ENCODE peak calls at places on chromosomes 7 and 10, in eight cellular contexts. One of them, this sample, is unnamed.
A peak's percentile ranks its signal among the peaks of the same experiment; 100 is the strongest.

GRCh38 chr7:149027560-149028345 is 552 bp downstream of the PDIA4 start:
- DNase-seq in gastrocnemius medialis: no peak
- DNase-seq in dorsolateral prefrontal cortex: no peak
- DNase-seq in body of pancreas: no peak
- DNase-seq in upper lobe of right lung: no peak
- DNase-seq in ovary: no peak
- DNase-seq in psoas muscle: no peak
- DNase-seq in brain microvascular endothelial cell: no peak
- DNase-seq in this sample: no peak

GRCh38 chr7:28958235-28958945 is at the start of gene TRIL:
- DNase-seq in gastrocnemius medialis: no peak
- DNase-seq in dorsolateral prefrontal cortex: peak; percentile 62
- DNase-seq in body of pancreas: peak; percentile 63
- DNase-seq in upper lobe of right lung: peak; percentile 87
- DNase-seq in ovary: peak; percentile 84
- DNase-seq in psoas muscle: peak; percentile 91
- DNase-seq in brain microvascular endothelial cell: peak; percentile 45
- DNase-seq in this sample: no peak

GRCh38 chr7:29894238-29894637 is 87.9 kb downstream of the WIPF3 start:
- DNase-seq in gastrocnemius medialis: no peak
- DNase-seq in dorsolateral prefrontal cortex: no peak
- DNase-seq in body of pancreas: no peak
- DNase-seq in upper lobe of right lung: no peak
- DNase-seq in ovary: no peak
- DNase-seq in psoas muscle: no peak
- DNase-seq in brain microvascular endothelial cell: no peak
- DNase-seq in this sample: no peak

GRCh38 chr10:122279725-122280141 is 8.6 kb downstream of the BTBD16 start:
- DNase-seq in gastrocnemius medialis: no peak
- DNase-seq in dorsolateral prefrontal cortex: peak; percentile 78
- DNase-seq in body of pancreas: peak; percentile 27
- DNase-seq in upper lobe of right lung: no peak
- DNase-seq in ovary: no peak
- DNase-seq in psoas muscle: peak; percentile 70
- DNase-seq in brain microvascular endothelial cell: peak; percentile 70
- DNase-seq in this sample: peak; percentile 47

GRCh38 chr10:31587691-31588090 is 268.7 kb downstream of the ZEB1 start:
- DNase-seq in gastrocnemius medialis: no peak
- DNase-seq in dorsolateral prefrontal cortex: no peak
- DNase-seq in body of pancreas: no peak
- DNase-seq in upper lobe of right lung: no peak
- DNase-seq in ovary: no peak
- DNase-seq in psoas muscle: no peak
- DNase-seq in brain microvascular endothelial cell: no peak
- DNase-seq in this sample: no peak

GRCh38 chr10:90148121-90148855 is 446.9 kb downstream of the KIF20B start:
- DNase-seq in gastrocnemius medialis: no peak
- DNase-seq in dorsolateral prefrontal cortex: no peak
- DNase-seq in body of pancreas: no peak
- DNase-seq in upper lobe of right lung: no peak
- DNase-seq in ovary: no peak
- DNase-seq in psoas muscle: no peak
- DNase-seq in brain microvascular endothelial cell: no peak
- DNase-seq in this sample: no peak

GRCh38 chr10:122172311-122173008 is 98.6 kb upstream of the BTBD16 start:
- DNase-seq in gastrocnemius medialis: no peak
- DNase-seq in dorsolateral prefrontal cortex: no peak
- DNase-seq in body of pancreas: no peak
- DNase-seq in upper lobe of right lung: peak; percentile 47
- DNase-seq in ovary: no peak
- DNase-seq in psoas muscle: no peak
- DNase-seq in brain microvascular endothelial cell: no peak
- DNase-seq in this sample: no peak

GRCh38 chr10:124251317-124251716 is 157.9 kb upstream of the CHST15 start:
- DNase-seq in gastrocnemius medialis: no peak
- DNase-seq in dorsolateral prefrontal cortex: no peak
- DNase-seq in body of pancreas: peak; percentile 81
- DNase-seq in upper lobe of right lung: no peak
- DNase-seq in ovary: no peak
- DNase-seq in psoas muscle: no peak
- DNase-seq in brain microvascular endothelial cell: no peak
- DNase-seq in this sample: no peak

GRCh38 chr10:34498821-34499220 is 316.3 kb downstream of the PARD3 start:
- DNase-seq in gastrocnemius medialis: no peak
- DNase-seq in dorsolateral prefrontal cortex: no peak
- DNase-seq in body of pancreas: no peak
- DNase-seq in upper lobe of right lung: no peak
- DNase-seq in ovary: no peak
- DNase-seq in psoas muscle: no peak
- DNase-seq in brain microvascular endothelial cell: no peak
- DNase-seq in this sample: no peak

GRCh38 chr7:5282464-5283316 is at the start of gene SLC29A4:
- DNase-seq in gastrocnemius medialis: no peak
- DNase-seq in dorsolateral prefrontal cortex: no peak
- DNase-seq in body of pancreas: peak; percentile 65
- DNase-seq in upper lobe of right lung: peak; percentile 77
- DNase-seq in ovary: peak; percentile 39
- DNase-seq in psoas muscle: peak; percentile 67
- DNase-seq in brain microvascular endothelial cell: no peak
- DNase-seq in this sample: no peak

GRCh38 chr7:150715293-150715692 is 1.1 kb upstream of the GIMAP1 start:
- DNase-seq in gastrocnemius medialis: no peak
- DNase-seq in dorsolateral prefrontal cortex: no peak
- DNase-seq in body of pancreas: no peak
- DNase-seq in upper lobe of right lung: no peak
- DNase-seq in ovary: no peak
- DNase-seq in psoas muscle: no peak
- DNase-seq in brain microvascular endothelial cell: no peak
- DNase-seq in this sample: no peak

GRCh38 chr10:525565-526315 is 163.7 kb downstream of the DIP2C start:
- DNase-seq in gastrocnemius medialis: peak; percentile 61
- DNase-seq in dorsolateral prefrontal cortex: peak; percentile 20
- DNase-seq in body of pancreas: no peak
- DNase-seq in upper lobe of right lung: peak; percentile 41
- DNase-seq in ovary: no peak
- DNase-seq in psoas muscle: peak; percentile 88
- DNase-seq in brain microvascular endothelial cell: no peak
- DNase-seq in this sample: no peak

GRCh38 chr7:80095545-80095944 is 39.1 kb upstream of the GNAI1 start:
- DNase-seq in gastrocnemius medialis: no peak
- DNase-seq in dorsolateral prefrontal cortex: no peak
- DNase-seq in body of pancreas: no peak
- DNase-seq in upper lobe of right lung: no peak
- DNase-seq in ovary: no peak
- DNase-seq in psoas muscle: no peak
- DNase-seq in brain microvascular endothelial cell: no peak
- DNase-seq in this sample: no peak

GRCh38 chr7:23043441-23043840 is 29.5 kb upstream of the HYCC1 start:
- DNase-seq in gastrocnemius medialis: no peak
- DNase-seq in dorsolateral prefrontal cortex: no peak
- DNase-seq in body of pancreas: no peak
- DNase-seq in upper lobe of right lung: no peak
- DNase-seq in ovary: no peak
- DNase-seq in psoas muscle: no peak
- DNase-seq in brain microvascular endothelial cell: no peak
- DNase-seq in this sample: no peak

GRCh38 chr10:59700709-59701108 is 8.9 kb downstream of the SLC16A9 start:
- DNase-seq in gastrocnemius medialis: no peak
- DNase-seq in dorsolateral prefrontal cortex: no peak
- DNase-seq in body of pancreas: no peak
- DNase-seq in upper lobe of right lung: no peak
- DNase-seq in ovary: no peak
- DNase-seq in psoas muscle: no peak
- DNase-seq in brain microvascular endothelial cell: no peak
- DNase-seq in this sample: no peak

GRCh38 chr7:39911167-39911566 is 38.9 kb upstream of the CDK13 start:
- DNase-seq in gastrocnemius medialis: no peak
- DNase-seq in dorsolateral prefrontal cortex: no peak
- DNase-seq in body of pancreas: no peak
- DNase-seq in upper lobe of right lung: no peak
- DNase-seq in ovary: no peak
- DNase-seq in psoas muscle: no peak
- DNase-seq in brain microvascular endothelial cell: no peak
- DNase-seq in this sample: no peak

GRCh38 chr7:135774284-135774683 is 25.7 kb upstream of the FAM180A start:
- DNase-seq in gastrocnemius medialis: no peak
- DNase-seq in dorsolateral prefrontal cortex: no peak
- DNase-seq in body of pancreas: peak; percentile 31
- DNase-seq in upper lobe of right lung: no peak
- DNase-seq in ovary: no peak
- DNase-seq in psoas muscle: no peak
- DNase-seq in brain microvascular endothelial cell: no peak
- DNase-seq in this sample: no peak

DNA sequence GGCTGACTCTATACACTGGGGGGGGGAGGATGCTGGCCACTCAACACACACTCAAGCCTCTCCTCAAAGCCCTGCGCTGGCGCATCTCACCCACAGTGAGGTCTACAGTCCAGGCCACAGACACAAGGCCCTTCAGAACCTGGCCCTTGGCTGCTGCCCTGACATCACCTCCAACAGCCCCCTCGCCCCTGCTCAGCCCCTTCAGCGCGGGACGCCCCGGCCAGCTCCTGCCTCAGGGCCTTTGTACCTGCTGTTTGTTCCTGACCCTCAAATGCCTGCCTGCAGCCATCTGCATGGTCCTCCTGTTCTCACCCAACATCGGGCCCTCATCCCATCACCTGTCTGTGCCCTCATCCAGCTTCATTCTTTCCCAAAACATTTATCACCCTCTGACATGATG is 572.6 kb downstream of the DNAJB6 start:
- DNase-seq in gastrocnemius medialis: no peak
- DNase-seq in dorsolateral prefrontal cortex: no peak
- DNase-seq in body of pancreas: no peak
- DNase-seq in upper lobe of right lung: no peak
- DNase-seq in ovary: no peak
- DNase-seq in psoas muscle: no peak
- DNase-seq in brain microvascular endothelial cell: no peak
- DNase-seq in this sample: no peak
- H3K4me3 ChIP-seq in gastrocnemius medialis: no peak overlapping the region
- H3K4me3 ChIP-seq in dorsolateral prefrontal cortex: no peak overlapping the region
- H3K4me3 ChIP-seq in body of pancreas: no peak overlapping the region
- H3K4me3 ChIP-seq in upper lobe of right lung: no peak overlapping the region
- H3K4me3 ChIP-seq in ovary: no peak overlapping the region
- H3K4me3 ChIP-seq in psoas muscle: no peak overlapping the region
- H3K4me3 ChIP-seq in brain microvascular endothelial cell: no peak overlapping the region
- H3K4me3 ChIP-seq in this sample: no peak overlapping the region

GRCh38 chr7:122340427-122340826 is 35.9 kb upstream of the FEZF1 start:
- DNase-seq in gastrocnemius medialis: no peak
- DNase-seq in dorsolateral prefrontal cortex: no peak
- DNase-seq in body of pancreas: no peak
- DNase-seq in upper lobe of right lung: no peak
- DNase-seq in ovary: no peak
- DNase-seq in psoas muscle: no peak
- DNase-seq in brain microvascular endothelial cell: no peak
- DNase-seq in this sample: no peak

GRCh38 chr7:122339145-122339904 is 34.8 kb upstream of the FEZF1 start:
- DNase-seq in gastrocnemius medialis: no peak
- DNase-seq in dorsolateral prefrontal cortex: no peak
- DNase-seq in body of pancreas: no peak
- DNase-seq in upper lobe of right lung: no peak
- DNase-seq in ovary: no peak
- DNase-seq in psoas muscle: no peak
- DNase-seq in brain microvascular endothelial cell: no peak
- DNase-seq in this sample: no peak

DNA sequence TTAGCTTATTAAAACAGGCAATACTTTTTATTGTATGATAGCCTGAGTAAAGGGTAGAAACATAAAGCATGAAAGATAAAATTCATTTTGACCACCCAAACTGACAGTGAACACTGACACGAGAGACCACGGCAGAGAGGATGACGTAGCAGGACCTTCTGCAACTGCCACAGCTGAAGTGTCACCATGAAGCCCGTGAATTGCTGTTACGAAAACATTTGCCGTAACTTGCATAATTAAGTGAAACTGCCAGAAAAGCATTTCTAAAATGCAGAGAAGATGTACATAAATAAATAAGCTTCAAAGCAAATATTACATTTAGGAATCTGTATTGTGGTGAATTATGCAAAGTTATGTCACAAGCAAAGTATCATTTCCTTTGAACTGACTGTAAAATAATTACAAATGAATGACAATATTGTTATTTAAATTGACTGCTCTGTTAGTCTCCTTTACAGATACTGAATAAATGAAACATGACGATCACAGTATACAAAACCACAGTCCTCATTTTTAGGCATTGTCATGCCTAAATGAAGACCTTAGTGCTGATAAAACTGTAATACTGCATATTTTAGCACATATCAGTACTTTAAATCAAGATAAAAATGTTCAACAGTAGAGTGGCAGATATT is 39.6 kb upstream of the FEZF1 start:
- DNase-seq in gastrocnemius medialis: no peak
- DNase-seq in dorsolateral prefrontal cortex: no peak
- DNase-seq in body of pancreas: no peak
- DNase-seq in upper lobe of right lung: no peak
- DNase-seq in ovary: no peak
- DNase-seq in psoas muscle: no peak
- DNase-seq in brain microvascular endothelial cell: no peak
- DNase-seq in this sample: no peak
- H3K27ac ChIP-seq in gastrocnemius medialis: no peak overlapping the region
- H3K27ac ChIP-seq in dorsolateral prefrontal cortex: no peak overlapping the region
- H3K27ac ChIP-seq in body of pancreas: no peak overlapping the region
- H3K27ac ChIP-seq in upper lobe of right lung: no peak overlapping the region
- H3K27ac ChIP-seq in ovary: no peak overlapping the region
- H3K27ac ChIP-seq in psoas muscle: no peak overlapping the region
- H3K27ac ChIP-seq in brain microvascular endothelial cell: no peak overlapping the region
- H3K27ac ChIP-seq in this sample: no peak overlapping the region

GRCh38 chr7:100892364-100893317 is 3.0 kb downstream of the ACHE start:
- DNase-seq in gastrocnemius medialis: no peak
- DNase-seq in dorsolateral prefrontal cortex: no peak
- DNase-seq in body of pancreas: no peak
- DNase-seq in upper lobe of right lung: no peak
- DNase-seq in ovary: peak; percentile 26
- DNase-seq in psoas muscle: no peak
- DNase-seq in brain microvascular endothelial cell: no peak
- DNase-seq in this sample: no peak
- H3K27me3 ChIP-seq in gastrocnemius medialis: peaks cover 6% of the 10 kb centered on the region
- H3K27me3 ChIP-seq in dorsolateral prefrontal cortex: peaks cover 4% of the 10 kb centered on the region
- H3K27me3 ChIP-seq in body of pancreas: peaks cover 18% of the 10 kb centered on the region
- H3K27me3 ChIP-seq in upper lobe of right lung: peaks cover 23% of the 10 kb centered on the region
- H3K27me3 ChIP-seq in ovary: no peaks in the 10 kb centered on the region
- H3K27me3 ChIP-seq in psoas muscle: peaks cover 6% of the 10 kb centered on the region
- H3K27me3 ChIP-seq in brain microvascular endothelial cell: peaks cover 15% of the 10 kb centered on the region
- H3K27me3 ChIP-seq in this sample: peaks cover 8% of the 10 kb centered on the region

DNA sequence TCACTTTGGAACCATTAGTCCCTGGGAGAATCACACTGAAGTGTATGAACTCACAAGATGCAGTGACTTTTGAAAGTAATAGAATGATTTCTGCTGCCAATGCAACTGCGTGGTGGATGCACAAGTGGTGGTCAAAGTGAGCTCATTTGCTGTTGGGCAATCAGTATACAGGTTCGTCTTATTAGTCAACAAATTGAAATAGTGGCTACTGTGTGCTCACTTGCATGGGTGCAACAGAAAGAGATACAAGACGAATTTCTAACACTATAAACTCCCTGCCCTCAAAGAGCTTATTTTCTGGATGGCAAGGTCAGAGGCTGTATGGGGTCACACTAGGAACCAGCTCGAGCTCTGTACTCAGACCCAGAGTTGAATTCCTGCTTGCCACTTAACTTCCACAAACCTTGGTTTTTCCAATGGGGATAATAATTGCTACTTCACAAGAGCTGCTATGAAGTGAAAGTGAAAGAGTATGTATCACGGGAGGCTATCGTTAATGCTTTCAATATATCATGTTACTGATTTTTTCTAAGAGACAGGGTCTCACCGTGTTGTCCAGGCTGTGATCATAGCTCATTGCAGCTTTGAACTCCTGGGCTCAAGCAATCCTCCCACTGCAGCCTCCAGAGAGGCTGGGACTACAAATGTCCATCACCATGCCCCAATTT is 8.3 kb upstream of the BCL7B start:
- DNase-seq in gastrocnemius medialis: no peak
- DNase-seq in dorsolateral prefrontal cortex: no peak
- DNase-seq in body of pancreas: no peak
- DNase-seq in upper lobe of right lung: no peak
- DNase-seq in ovary: no peak
- DNase-seq in psoas muscle: no peak
- DNase-seq in brain microvascular endothelial cell: no peak
- DNase-seq in this sample: no peak
- H3K4me3 ChIP-seq in gastrocnemius medialis: no peak overlapping the region
- H3K4me3 ChIP-seq in dorsolateral prefrontal cortex: no peak overlapping the region
- H3K4me3 ChIP-seq in body of pancreas: no peak overlapping the region
- H3K4me3 ChIP-seq in upper lobe of right lung: peak overlapping the region; percentile 43
- H3K4me3 ChIP-seq in ovary: no peak overlapping the region
- H3K4me3 ChIP-seq in psoas muscle: peak overlapping the region; percentile 36
- H3K4me3 ChIP-seq in brain microvascular endothelial cell: no peak overlapping the region
- H3K4me3 ChIP-seq in this sample: no peak overlapping the region

This sample was measured in iPS DF 6.9.